ENCODE peak calls at places on chromosomes 16 and 17, in seven cellular contexts. O is progenitor cell of endocrine pancreas, K is lung, W is retinal pigment epithelial cell, I is mucosa of descending colon, H is Calu3, S is GM12864. G is an unnamed sample.

GRCh38 chr16:50261707-50262235 is 4.6 kb upstream of the ADCY7 start:
- DNase-seq in I (peak), O (no peak), S (no peak), H (no peak), K (peak), W (no peak), G (no peak)

GRCh38 chr17:70168044-70168978 is 1.0 kb upstream of the KCNJ2 start:
- DNase-seq in H (peak), K (peak), I (peak), W (peak), S (no peak), O (peak), G (no peak)

GRCh38 chr17:4152471-4152870 is 9.5 kb downstream of the CYB5D2 start:
- DNase-seq in W (no peak), S (no peak), I (no peak), K (no peak), O (no peak), H (no peak), G (no peak)

GRCh38 chr17:52105601-52106000 is 52.9 kb downstream of the CA10 start:
- DNase-seq in I (no peak), K (no peak), O (no peak), W (no peak), S (no peak), H (no peak), G (no peak)

GRCh38 chr16:46859719-46860152 is 24.4 kb upstream of the GPT2 start:
- DNase-seq in W (no peak), H (peak), O (no peak), K (no peak), S (no peak), I (no peak), G (peak)

GRCh38 chr17:28331891-28332420 is 3.3 kb downstream of the IFT20 start:
- DNase-seq in I (no peak), O (no peak), K (no peak), H (no peak), W (no peak), S (no peak), G (no peak)

GRCh38 chr16:50209548-50210265 is 56.6 kb downstream of the TENT4B start:
- DNase-seq in W (no peak), O (no peak), K (no peak), S (peak), H (no peak), I (peak), G (no peak)

GRCh38 chr16:87847785-87848675 is 21.3 kb downstream of the SLC7A5 start:
- DNase-seq in O (no peak), W (peak), H (no peak), K (no peak), S (no peak), I (no peak), G (no peak)

GRCh38 chr16:85490971-85491771 is 122.0 kb upstream of the GSE1 start:
- DNase-seq in W (no peak), H (peak), K (no peak), S (no peak), I (peak), O (no peak), G (no peak)

GRCh38 chr16:23807028-23807427 is 28.8 kb upstream of the PRKCB start:
- DNase-seq in W (no peak), H (no peak), S (no peak), O (no peak), I (no peak), K (peak), G (no peak)

GRCh38 chr17:63932008-63932561 is at the start of gene CD79B:
- DNase-seq in S (peak), K (no peak), I (no peak), H (no peak), W (no peak), O (no peak), G (no peak)

GRCh38 chr17:51000835-51001638 is 119.6 kb downstream of the SPAG9 start:
- DNase-seq in K (no peak), I (no peak), O (no peak), H (peak), W (peak), S (peak), G (peak)

DNA sequence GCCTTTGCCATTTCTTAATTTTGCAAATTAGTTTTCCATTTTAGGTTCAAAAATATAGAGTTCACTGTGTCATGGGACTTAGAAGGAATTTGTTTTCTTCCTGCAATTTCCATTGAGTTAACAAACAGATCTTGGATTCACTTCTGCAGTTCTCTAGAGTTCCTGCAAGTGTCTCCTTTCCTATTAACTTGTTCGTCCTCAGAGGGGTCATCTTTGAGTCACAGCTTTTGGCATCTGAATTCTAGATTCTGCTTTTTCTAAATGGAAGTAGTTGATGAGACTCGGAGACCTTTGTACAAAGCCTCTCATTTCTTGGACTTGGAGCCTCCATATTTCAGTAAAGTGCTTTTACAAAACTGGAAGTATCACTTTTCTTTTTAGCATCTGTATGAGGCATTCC is 323.3 kb downstream of the BCAS3 start:
- DNase-seq in H (no peak), W (no peak), K (no peak), O (no peak), S (no peak), I (no peak), G (no peak)
- TF ChIP-seq CTCF in H (no peak), W (peak), K (no peak), O (no peak), S (peak), I (no peak), G (no peak)

DNA sequence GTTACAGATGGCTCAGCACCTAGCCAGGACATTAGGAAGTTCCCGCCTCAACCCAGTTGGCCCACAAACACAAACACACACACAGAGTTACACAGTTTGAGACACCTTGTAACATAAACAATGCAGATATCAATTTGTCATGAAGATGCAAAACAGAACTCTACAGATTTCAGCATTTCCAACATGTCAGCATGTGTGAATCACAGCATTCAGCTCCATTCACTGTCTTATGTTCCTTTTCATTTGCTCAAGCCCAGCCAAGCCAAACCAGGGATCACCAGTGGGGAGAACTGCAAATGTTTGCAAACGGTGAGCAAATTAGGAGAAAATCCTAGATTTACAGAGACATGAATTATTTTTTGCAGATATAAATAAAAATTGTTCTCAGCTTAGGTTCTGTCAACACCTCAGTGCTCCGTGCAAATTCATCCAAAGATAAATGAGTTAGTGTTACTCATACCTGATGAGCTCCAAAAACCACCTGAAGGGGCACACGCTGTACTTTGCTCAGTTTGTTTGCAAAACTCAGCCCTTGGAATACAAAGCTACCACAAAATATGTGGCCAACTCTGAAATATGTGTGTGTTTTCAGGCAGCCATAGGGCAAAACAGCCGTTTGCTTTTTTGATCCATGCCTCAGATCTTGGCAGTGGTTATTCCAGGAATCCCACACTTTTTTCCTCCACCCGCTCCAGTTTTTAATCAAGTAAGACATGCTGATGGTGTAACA is 16.3 kb upstream of the COX10 start:
- DNase-seq in W (no peak), H (no peak), O (no peak), S (no peak), K (no peak), I (no peak), G (no peak)
- TF ChIP-seq CTCF in W (no peak), H (no peak), O (no peak), S (no peak), K (no peak), I (no peak), G (no peak)

DNA sequence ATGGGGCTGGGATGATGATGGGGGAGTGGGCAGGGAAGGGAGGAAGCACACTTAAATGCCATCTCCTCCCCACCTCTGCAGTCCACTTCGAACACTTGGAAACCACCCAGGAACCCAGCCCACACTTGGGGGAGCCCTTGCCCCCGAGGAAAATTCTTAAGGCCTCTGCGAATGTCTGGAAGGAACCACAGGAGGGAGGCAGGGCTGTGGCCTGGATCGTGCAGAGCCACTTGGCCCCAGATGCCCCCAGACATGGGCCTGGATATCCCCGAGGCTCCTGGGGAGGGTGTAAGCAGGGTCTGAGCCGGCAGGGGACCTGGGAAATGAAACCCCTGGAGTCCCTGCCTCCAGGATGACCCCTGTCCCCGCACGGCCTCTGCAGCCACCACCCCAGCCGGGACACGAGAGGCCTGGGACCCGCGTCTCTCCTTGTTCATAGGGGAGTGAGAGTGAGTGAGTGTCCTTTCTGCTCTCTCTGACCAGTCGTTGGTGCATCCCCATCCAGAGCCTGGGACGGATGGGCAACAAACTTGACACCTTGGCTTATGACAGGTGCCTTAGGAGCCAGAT is 11.8 kb upstream of the MTSS2 start:
- DNase-seq in K (no peak), S (no peak), I (no peak), H (no peak), W (no peak), O (no peak), G (peak)
- TF ChIP-seq CTCF in K (no peak), S (no peak), I (no peak), H (no peak), W (no peak), O (no peak), G (no peak)

GRCh38 chr17:61574542-61575351 is 16.3 kb downstream of the NACA2 start:
- DNase-seq in W (no peak), I (peak), S (no peak), K (no peak), O (no peak), H (peak), G (peak)
- TF ChIP-seq CTCF in W (peak), I (no peak), S (no peak), K (no peak), O (peak), H (no peak), G (peak)

GRCh38 chr17:45006927-45007461 is 38.9 kb upstream of the C1QL1 start:
- DNase-seq in H (no peak), O (no peak), W (no peak), S (no peak), K (no peak), I (no peak), G (no peak)
- TF ChIP-seq CTCF in H (no peak), O (no peak), W (peak), S (no peak), K (no peak), I (no peak), G (no peak)

DNA sequence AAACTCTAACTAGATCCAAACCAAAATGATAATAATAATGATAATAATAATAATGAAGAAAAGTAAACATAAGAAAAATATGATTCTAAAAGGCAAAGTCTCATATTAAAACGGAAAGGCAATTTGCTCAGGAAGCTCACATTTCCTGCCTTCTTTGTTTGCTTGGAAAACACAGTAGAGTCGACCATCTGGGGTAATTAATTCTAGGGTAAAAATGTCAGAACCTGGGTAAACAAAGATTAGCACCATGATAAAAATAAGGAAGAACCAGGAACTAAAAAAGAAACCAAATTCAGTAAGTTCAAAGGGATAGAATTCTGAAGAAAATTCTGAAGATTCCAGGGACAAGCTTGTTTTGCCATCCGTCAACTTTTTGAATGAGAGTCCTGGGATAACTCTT is 16.2 kb downstream of the KRABD2 start:
- DNase-seq in H (no peak), S (no peak), O (no peak), I (no peak), W (no peak), K (no peak), G (no peak)
- TF ChIP-seq CTCF in H (no peak), S (no peak), O (no peak), I (no peak), W (no peak), K (no peak), G (no peak)

G was measured in PC-9.